ENCODE peak calls at places on chromosomes 16 and 17, in ten cellular contexts. V, Q, F, B, N, X, P, T, I and W are unnamed samples.

GRCh38 chr16:66360624-66361324 is 5.7 kb upstream of the CDH5 start:
- DNase-seq in V (no peak), Q (no peak), F (no peak), B (no peak), N (no peak), X (no peak), P (no peak), T (no peak), I (no peak), W (no peak)

GRCh38 chr16:69253796-69254426 is 57.2 kb upstream of the VPS4A start:
- DNase-seq in V (no peak), Q (no peak), F (no peak), B (peak), N (no peak), X (peak), P (no peak), T (no peak), I (peak), W (peak)

GRCh38 chr16:29849505-29849904 is 13.5 kb downstream of the CDIPT start:
- DNase-seq in V (no peak), Q (no peak), F (peak), B (no peak), N (no peak), X (no peak), P (no peak), T (no peak), I (no peak), W (no peak)

GRCh38 chr17:48352630-48353029 is 77.4 kb downstream of the SKAP1 start:
- DNase-seq in V (no peak), Q (no peak), F (no peak), B (no peak), N (no peak), X (peak), P (no peak), T (no peak), I (no peak), W (no peak)

GRCh38 chr17:49995055-49995738 is at the start of gene DLX3:
- DNase-seq in V (peak), Q (no peak), F (peak), B (peak), N (peak), X (peak), P (peak), T (peak), I (no peak), W (peak)

GRCh38 chr17:57747221-57748017 is 2.3 kb upstream of the CCDC182 start:
- DNase-seq in V (peak), Q (peak), F (no peak), B (peak), N (peak), X (peak), P (no peak), T (peak), I (no peak), W (peak)

GRCh38 chr16:48156790-48157209 is 1.0 kb upstream of the ABCC12 start:
- DNase-seq in V (peak), Q (peak), F (peak), B (peak), N (no peak), X (peak), P (peak), T (peak), I (peak), W (peak)

GRCh38 chr17:39357488-39357887 is 43.9 kb downstream of the FBXL20 start:
- DNase-seq in V (no peak), Q (no peak), F (no peak), B (no peak), N (no peak), X (peak), P (no peak), T (no peak), I (no peak), W (no peak)

GRCh38 chr16:81601601-81602251 is 157.1 kb downstream of the CMIP start:
- DNase-seq in V (no peak), Q (no peak), F (no peak), B (peak), N (no peak), X (no peak), P (no peak), T (peak), I (no peak), W (peak)

GRCh38 chr17:63998721-63999679 is 849 bp downstream of the PRR29 start:
- DNase-seq in V (no peak), Q (no peak), F (no peak), B (no peak), N (no peak), X (no peak), P (no peak), T (no peak), I (no peak), W (no peak)

GRCh38 chr16:14399397-14400284 is 230.4 kb downstream of the PARN start:
- DNase-seq in V (no peak), Q (no peak), F (peak), B (peak), N (peak), X (peak), P (no peak), T (peak), I (no peak), W (no peak)

GRCh38 chr16:85286066-85286712 is 173.9 kb upstream of the CIBAR2 start:
- DNase-seq in V (no peak), Q (no peak), F (no peak), B (peak), N (no peak), X (peak), P (no peak), T (peak), I (no peak), W (peak)

GRCh38 chr17:62707425-62707739 is 79.9 kb downstream of the MRC2 start:
- DNase-seq in V (no peak), Q (no peak), F (no peak), B (no peak), N (no peak), X (no peak), P (no peak), T (no peak), I (no peak), W (no peak)

GRCh38 chr17:7855643-7856080 is 796 bp downstream of the TMEM88 start:
- DNase-seq in V (peak), Q (no peak), F (no peak), B (no peak), N (no peak), X (no peak), P (no peak), T (no peak), I (no peak), W (no peak)

GRCh38 chr17:78142113-78142861 is 3.9 kb upstream of the C17orf99 start:
- DNase-seq in V (no peak), Q (no peak), F (no peak), B (no peak), N (no peak), X (peak), P (no peak), T (peak), I (no peak), W (peak)

GRCh38 chr17:64459284-64459747 is 10.4 kb downstream of the MILR1 start:
- DNase-seq in V (no peak), Q (no peak), F (no peak), B (peak), N (peak), X (peak), P (no peak), T (peak), I (no peak), W (no peak)

GRCh38 chr17:39607851-39608130 is at the start of gene NEUROD2:
- DNase-seq in V (no peak), Q (no peak), F (no peak), B (no peak), N (no peak), X (no peak), P (no peak), T (no peak), I (no peak), W (no peak)

GRCh38 chr16:83054302-83054701 is 427.5 kb downstream of the CDH13 start:
- DNase-seq in V (no peak), Q (no peak), F (no peak), B (no peak), N (no peak), X (no peak), P (no peak), T (no peak), I (no peak), W (no peak)

GRCh38 chr17:77959926-77960521 is 1.5 kb downstream of the TNRC6C start:
- DNase-seq in V (no peak), Q (no peak), F (no peak), B (peak), N (no peak), X (peak), P (no peak), T (peak), I (peak), W (no peak)

GRCh38 chr16:9661336-9661735 is 520.9 kb downstream of the GRIN2A start:
- DNase-seq in V (no peak), Q (no peak), F (peak), B (no peak), N (no peak), X (no peak), P (no peak), T (no peak), I (no peak), W (no peak)

GRCh38 chr17:78110363-78111011 is 18.1 kb downstream of the TMC6 start:
- DNase-seq in V (no peak), Q (no peak), F (no peak), B (no peak), N (no peak), X (no peak), P (no peak), T (no peak), I (no peak), W (no peak)

GRCh38 chr17:77011173-77012011 is 129.4 kb upstream of the SEC14L1 start:
- DNase-seq in V (peak), Q (no peak), F (peak), B (peak), N (no peak), X (peak), P (peak), T (peak), I (no peak), W (peak)

GRCh38 chr17:65759532-65759931 is 198.1 kb upstream of the AXIN2 start:
- DNase-seq in V (no peak), Q (no peak), F (no peak), B (no peak), N (no peak), X (no peak), P (no peak), T (no peak), I (no peak), W (no peak)

GRCh38 chr16:86038923-86039310 is 140.0 kb downstream of the IRF8 start:
- DNase-seq in V (no peak), Q (no peak), F (no peak), B (no peak), N (no peak), X (no peak), P (no peak), T (no peak), I (no peak), W (no peak)

GRCh38 chr17:6547336-6547735 is 9.0 kb downstream of the PITPNM3 start:
- DNase-seq in V (no peak), Q (no peak), F (no peak), B (no peak), N (no peak), X (no peak), P (no peak), T (no peak), I (no peak), W (no peak)

GRCh38 chr17:48153711-48154642 is 46.4 kb downstream of the SNX11 start:
- DNase-seq in V (peak), Q (peak), F (peak), B (peak), N (no peak), X (peak), P (peak), T (peak), I (no peak), W (no peak)

GRCh38 chr17:48037036-48037881 is at the start of gene COPZ2:
- DNase-seq in V (peak), Q (peak), F (peak), B (peak), N (no peak), X (peak), P (peak), T (peak), I (no peak), W (peak)

GRCh38 chr16:86828653-86829052 is 250.3 kb downstream of the FOXL1 start:
- DNase-seq in V (no peak), Q (no peak), F (no peak), B (no peak), N (no peak), X (no peak), P (no peak), T (no peak), I (no peak), W (no peak)

GRCh38 chr16:4111748-4112696 is 4.2 kb downstream of the ADCY9 start:
- DNase-seq in V (no peak), Q (no peak), F (no peak), B (no peak), N (no peak), X (peak), P (no peak), T (peak), I (no peak), W (no peak)

GRCh38 chr17:72978593-72979218 is 113.8 kb downstream of the SLC39A11 start:
- DNase-seq in V (no peak), Q (no peak), F (no peak), B (peak), N (no peak), X (no peak), P (no peak), T (no peak), I (no peak), W (no peak)

GRCh38 chr17:35849469-35850348 is 19.0 kb downstream of the HEATR9 start:
- DNase-seq in V (peak), Q (peak), F (peak), B (peak), N (peak), X (peak), P (peak), T (peak), I (no peak), W (peak)

GRCh38 chr17:62739666-62740065 is 68.4 kb downstream of the MARCHF10 start:
- DNase-seq in V (no peak), Q (no peak), F (no peak), B (no peak), N (no peak), X (no peak), P (no peak), T (no peak), I (no peak), W (no peak)

GRCh38 chr16:78570409-78571141 is 471.1 kb downstream of the WWOX start:
- DNase-seq in V (no peak), Q (no peak), F (no peak), B (no peak), N (no peak), X (no peak), P (no peak), T (no peak), I (no peak), W (no peak)

GRCh38 chr16:3327514-3327913 is 22.2 kb downstream of the ZNF75A start:
- DNase-seq in V (no peak), Q (no peak), F (no peak), B (no peak), N (no peak), X (no peak), P (no peak), T (no peak), I (no peak), W (no peak)

GRCh38 chr17:50129946-50130777 is at the start of gene SAMD14:
- DNase-seq in V (peak), Q (peak), F (peak), B (no peak), N (no peak), X (peak), P (no peak), T (no peak), I (no peak), W (no peak)

GRCh38 chr16:27403601-27403992 is 1.6 kb downstream of the IL21R start:
- DNase-seq in V (no peak), Q (no peak), F (no peak), B (no peak), N (no peak), X (no peak), P (no peak), T (no peak), I (no peak), W (no peak)

GRCh38 chr16:57600048-57600835 is 28.2 kb upstream of the ADGRG1 start:
- DNase-seq in V (peak), Q (peak), F (peak), B (peak), N (no peak), X (no peak), P (peak), T (peak), I (no peak), W (peak)

GRCh38 chr17:19292377-19292711 is 55.2 kb downstream of the EPN2 start:
- DNase-seq in V (no peak), Q (no peak), F (no peak), B (no peak), N (no peak), X (no peak), P (no peak), T (no peak), I (no peak), W (no peak)

GRCh38 chr17:14784997-14785696 is 480.0 kb downstream of the PMP22 start:
- DNase-seq in V (no peak), Q (no peak), F (no peak), B (no peak), N (no peak), X (no peak), P (peak), T (no peak), I (no peak), W (no peak)

DNA sequence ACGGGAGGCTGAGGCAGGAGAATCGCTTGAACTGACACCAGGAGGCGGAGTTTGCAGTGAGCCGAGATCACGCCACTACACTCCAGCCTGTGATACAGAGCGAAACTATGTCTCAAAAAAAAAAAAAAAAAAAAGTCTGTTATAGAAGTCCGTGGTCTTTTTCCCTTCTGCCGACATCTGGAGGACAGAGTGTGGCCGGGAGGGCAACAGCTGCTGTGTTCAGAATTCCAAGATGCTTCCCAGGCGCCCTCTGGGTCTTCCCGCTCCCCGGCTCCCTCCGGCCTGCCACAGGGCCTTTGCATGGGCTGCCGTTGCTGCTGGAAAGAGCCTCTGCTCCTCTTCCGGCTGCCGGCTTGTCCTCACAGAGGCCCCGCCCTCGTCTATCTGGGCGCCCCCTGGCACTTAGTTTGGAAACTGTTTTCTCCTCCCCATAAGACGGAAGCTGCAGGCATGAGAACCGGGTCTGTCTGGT is 2.4 kb upstream of the CACNA1H start:
- DNase-seq in V (no peak), Q (no peak), F (no peak), B (no peak), N (peak), X (peak), P (peak), T (peak), I (no peak), W (no peak)
- TF ChIP-seq CTCF in V (no peak), Q (no peak), F (no peak), B (no peak), N (peak), X (no peak), P (no peak), T (no peak), I (no peak), W (no peak)

GRCh38 chr16:2148714-2149629 is 547 bp downstream of the RAB26 start:
- DNase-seq in V (no peak), Q (no peak), F (no peak), B (no peak), N (no peak), X (peak), P (no peak), T (no peak), I (no peak), W (no peak)
- TF ChIP-seq CTCF in V (peak), Q (no peak), F (no peak), B (no peak), N (no peak), X (no peak), P (no peak), T (no peak), I (no peak), W (peak)

DNA sequence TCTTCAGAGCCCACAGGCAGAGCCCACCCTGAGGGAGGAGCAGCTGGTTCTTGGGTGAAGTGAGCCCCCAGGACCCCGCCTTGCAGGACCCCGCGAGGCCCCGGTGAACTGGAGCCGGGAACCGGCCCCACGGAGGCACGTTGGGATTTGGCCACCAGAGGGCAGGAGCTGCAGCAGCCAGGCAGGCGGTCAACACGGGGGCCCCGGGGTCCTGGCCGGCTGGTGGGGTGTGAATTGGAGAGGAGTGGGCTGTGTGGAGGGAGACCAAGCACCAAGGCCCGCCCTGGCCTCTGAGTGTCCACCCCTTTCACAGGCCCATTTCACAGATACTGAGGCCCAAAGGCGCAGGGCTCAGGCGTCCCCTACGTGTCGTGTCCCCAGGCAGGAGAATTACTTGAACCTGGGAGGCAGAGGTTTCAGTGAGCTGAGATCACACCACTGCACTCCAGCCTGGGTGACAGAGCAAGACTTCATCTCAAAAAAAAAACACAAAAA is 2.2 kb downstream of the DPEP1 start:
- DNase-seq in V (peak), Q (peak), F (peak), B (peak), N (no peak), X (no peak), P (peak), T (no peak), I (no peak), W (no peak)
- TF ChIP-seq CTCF in V (peak), Q (peak), F (peak), B (peak), N (peak), X (peak), P (peak), T (peak), I (peak), W (no peak)

DNA sequence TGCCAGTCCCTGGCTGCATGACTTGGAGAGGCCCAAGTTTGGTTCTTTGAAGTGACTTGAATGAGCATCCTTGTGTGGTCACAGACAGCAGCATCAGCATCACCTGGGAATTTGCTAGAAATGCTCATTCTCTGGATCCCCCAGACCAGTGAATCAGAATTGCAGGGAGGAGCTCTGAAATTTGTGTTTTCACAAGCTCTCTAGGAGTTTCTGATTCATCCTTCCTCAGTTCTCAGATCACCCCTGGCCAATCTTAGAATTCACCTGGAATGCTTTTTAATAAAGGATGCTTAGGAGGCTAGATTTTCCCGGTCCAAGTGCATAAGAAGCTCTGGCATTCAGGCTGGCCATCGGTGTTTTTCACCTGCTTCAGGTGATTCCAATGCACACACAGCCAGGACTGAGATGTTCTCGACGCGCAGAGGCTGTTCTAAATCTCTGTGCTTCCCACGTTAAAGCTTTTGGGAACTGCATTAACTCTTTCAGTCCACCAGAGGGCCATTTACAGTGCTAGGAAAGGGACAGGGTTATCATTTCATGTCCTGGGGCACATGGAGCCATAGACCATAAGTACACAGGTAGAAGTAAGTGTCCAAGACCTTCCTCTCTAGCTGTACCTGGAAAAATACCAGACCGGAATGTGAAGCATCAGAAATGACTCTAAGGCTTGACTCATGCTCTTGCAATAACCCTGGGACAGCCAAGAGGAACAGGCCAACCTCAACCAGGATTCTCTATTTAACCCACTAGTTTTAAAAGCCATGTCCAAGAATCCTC is 85.7 kb upstream of the XYLT1 start:
- DNase-seq in V (peak), Q (peak), F (peak), B (peak), N (no peak), X (peak), P (peak), T (peak), I (no peak), W (no peak)
- TF ChIP-seq CTCF in V (peak), Q (peak), F (peak), B (peak), N (peak), X (peak), P (peak), T (peak), I (peak), W (peak)